ENCODE peak calls at places on chromosomes 1 and 21, in five cellular contexts. E is spleen; R is lung; O is heart right ventricle; V is CD8-positive, alpha-beta memory T cell. I is an unnamed sample.

GRCh38 chr1:197928849-197929336 is 11.7 kb downstream of the LHX9 start:
- DNase-seq in R (no peak), E (no peak), V (no peak), O (no peak), I (no peak)

GRCh38 chr1:18938008-18938706 is 18.3 kb downstream of the IFFO2 start:
- DNase-seq in E (peak), O (no peak), R (no peak), V (no peak), I (no peak)

GRCh38 chr1:230270940-230271325 is 155.2 kb downstream of the PGBD5 start:
- DNase-seq in V (no peak), O (no peak), E (peak), R (no peak), I (no peak)

GRCh38 chr1:226948051-226948450 is 8.0 kb downstream of the COQ8A start:
- DNase-seq in R (no peak), E (no peak), O (no peak), V (no peak), I (no peak)

GRCh38 chr1:232942413-232943294 is 7.8 kb upstream of the NTPCR start:
- DNase-seq in V (no peak), O (no peak), E (peak), R (no peak), I (no peak)

GRCh38 chr1:248906741-248907661 is 966 bp downstream of the PGBD2 start:
- DNase-seq in R (no peak), E (no peak), O (no peak), V (no peak), I (peak)

GRCh38 chr1:168671782-168672181 is 57.2 kb downstream of the DPT start:
- DNase-seq in O (no peak), R (no peak), E (no peak), V (no peak), I (no peak)

GRCh38 chr1:19505694-19506457 is 20.5 kb upstream of the CAPZB start:
- DNase-seq in R (no peak), E (no peak), V (no peak), O (peak), I (no peak)

GRCh38 chr1:154157520-154158306 is 2.8 kb upstream of the NUP210L start:
- DNase-seq in E (no peak), R (peak), O (no peak), V (peak), I (peak)

GRCh38 chr1:42936309-42937078 is 22.2 kb downstream of the SLC2A1 start:
- DNase-seq in E (peak), O (no peak), V (peak), R (no peak), I (peak)

GRCh38 chr1:164802573-164803282 is 243.7 kb downstream of the PBX1 start:
- DNase-seq in R (no peak), V (no peak), E (no peak), O (no peak), I (no peak)

GRCh38 chr21:45246535-45247320 is 41.0 kb downstream of the POFUT2 start:
- DNase-seq in V (no peak), O (no peak), E (peak), R (no peak), I (no peak)

GRCh38 chr21:27555996-27556395 is 589.1 kb upstream of the ADAMTS5 start:
- DNase-seq in O (no peak), E (no peak), V (no peak), R (no peak), I (no peak)

GRCh38 chr1:210755991-210756669 is 377.8 kb downstream of the KCNH1 start:
- DNase-seq in O (no peak), E (no peak), R (no peak), V (no peak), I (no peak)

GRCh38 chr1:201769966-201770365 is 59.0 kb upstream of the IPO9 start:
- DNase-seq in V (no peak), O (peak), E (no peak), R (no peak), I (no peak)

GRCh38 chr1:13714851-13715250 is 14.9 kb downstream of the PRDM2 start:
- DNase-seq in E (no peak), V (no peak), O (no peak), R (no peak), I (no peak)

GRCh38 chr1:3156936-3157335 is 87.9 kb downstream of the PRDM16 start:
- DNase-seq in V (no peak), O (no peak), R (no peak), E (no peak), I (no peak)

DNA sequence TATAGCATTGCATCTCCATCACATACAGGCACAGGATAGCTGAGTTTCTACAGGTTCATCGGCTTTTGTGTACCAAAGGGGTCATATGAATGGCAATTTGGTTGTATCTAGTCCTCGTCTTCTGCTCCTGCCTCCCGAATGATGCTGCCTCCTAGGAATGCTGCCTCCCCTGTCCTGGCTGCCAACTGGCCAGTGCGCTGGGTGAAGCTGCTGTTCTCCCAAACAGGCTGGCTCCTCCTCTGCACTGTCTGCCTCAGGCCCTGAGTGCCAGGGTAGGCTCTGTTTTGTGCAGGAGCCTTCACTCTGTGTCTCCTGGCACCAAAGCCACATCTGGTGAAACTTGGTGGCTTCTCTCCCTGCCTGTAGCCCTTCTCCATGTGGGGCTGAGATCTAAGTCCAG is 60.3 kb downstream of the RHOU start:
- DNase-seq in V (no peak), R (no peak), O (no peak), E (no peak), I (no peak)
- H3K4me3 ChIP-seq in V (no peak), R (no peak), O (no peak), E (no peak), I (no peak)

GRCh38 chr1:55781944-55782482 is 566.8 kb upstream of the USP24 start:
- DNase-seq in E (no peak), O (no peak), R (no peak), V (no peak), I (peak)
- H3K4me3 ChIP-seq in E (no peak), O (no peak), R (no peak), V (no peak), I (no peak)

GRCh38 chr21:14949603-14950002 is 115.2 kb downstream of the NRIP1 start:
- DNase-seq in R (no peak), V (no peak), O (no peak), E (no peak), I (no peak)
- H3K4me3 ChIP-seq in R (no peak), V (no peak), O (no peak), E (no peak), I (no peak)

GRCh38 chr1:182698977-182699672 is 14.7 kb upstream of the RGS8 start:
- DNase-seq in O (peak), R (no peak), E (no peak), V (no peak), I (no peak)
- H3K4me3 ChIP-seq in O (no peak), R (no peak), E (no peak), V (no peak), I (no peak)

GRCh38 chr1:224380003-224380402 is 23.3 kb downstream of the CNIH4 start:
- DNase-seq in O (no peak), E (no peak), R (no peak), V (peak), I (no peak)
- H3K4me3 ChIP-seq in O (no peak), E (no peak), R (no peak), V (peak), I (no peak)

GRCh38 chr1:9908846-9909221 is 1.2 kb downstream of the CTNNBIP1 start:
- DNase-seq in V (no peak), R (no peak), E (no peak), O (no peak), I (no peak)
- H3K4me3 ChIP-seq in V (peak), R (peak), E (no peak), O (peak), I (peak)

GRCh38 chr1:17208546-17208945 is 3.6 kb downstream of the PADI1 start:
- DNase-seq in V (no peak), E (no peak), R (no peak), O (no peak), I (no peak)
- H3K4me3 ChIP-seq in V (no peak), E (no peak), R (no peak), O (no peak), I (no peak)

GRCh38 chr1:90220496-90220895 is 225.6 kb downstream of the ZNF326 start:
- DNase-seq in O (no peak), E (no peak), V (no peak), R (peak), I (no peak)
- H3K4me3 ChIP-seq in O (no peak), E (no peak), V (no peak), R (no peak), I (no peak)

DNA sequence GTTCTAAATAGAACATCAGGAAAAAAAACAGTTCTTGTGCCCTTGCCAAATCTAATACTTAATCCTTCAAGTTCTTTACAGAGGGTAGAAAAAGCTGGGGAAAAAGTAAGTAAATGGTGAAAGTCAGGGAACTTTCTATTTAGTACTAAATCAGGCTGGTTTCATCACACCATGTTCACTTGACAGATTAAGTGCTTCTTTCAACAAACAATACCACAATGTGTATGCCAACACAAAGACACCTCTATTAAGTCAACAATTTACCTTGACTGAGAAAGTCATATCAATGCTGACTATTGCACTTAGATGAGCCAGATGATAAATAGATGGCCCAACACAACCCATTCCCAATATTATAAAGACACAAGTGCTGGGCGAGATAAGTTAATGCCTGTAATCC is 9.6 kb downstream of the DBT start:
- DNase-seq in V (no peak), R (no peak), O (no peak), E (no peak), I (no peak)
- H3K4me3 ChIP-seq in V (no peak), R (no peak), O (no peak), E (no peak), I (no peak)